ENCODE peak calls at places on chromosomes 16 and 17, in five cellular contexts. W is EH, T is endothelial cell, C is AG04450, D is NCI-H1092 treated with DMSO at 0.1 percent for 48 hours. Y is an unnamed sample.

GRCh38 chr17:50696365-50696879 is 11.3 kb downstream of the ANKRD40 start:
- DNase-seq in W (no peak), C (no peak), D (no peak), T (no peak), Y (no peak)

GRCh38 chr17:16398270-16399267 is 16.8 kb upstream of the TRPV2 start:
- DNase-seq in W (peak), T (peak), C (no peak), D (no peak), Y (no peak)

GRCh38 chr17:74491645-74492044 is 25.2 kb downstream of the CD300A start:
- DNase-seq in W (no peak), T (no peak), C (no peak), D (no peak), Y (no peak)

GRCh38 chr17:59877965-59878364 is 14.8 kb downstream of the TUBD1 start:
- DNase-seq in W (no peak), D (no peak), T (no peak), C (no peak), Y (no peak)

GRCh38 chr16:57642368-57643135 is 14.1 kb downstream of the ADGRG1 start:
- DNase-seq in C (no peak), D (no peak), W (no peak), T (no peak), Y (peak)

GRCh38 chr16:22375117-22375962 is 921 bp upstream of the CDR2 start:
- DNase-seq in C (no peak), W (no peak), T (no peak), D (peak), Y (no peak)

GRCh38 chr17:28974451-28974850 is 23.1 kb upstream of the PHF12 start:
- DNase-seq in T (no peak), W (no peak), D (no peak), C (no peak), Y (no peak)

GRCh38 chr16:27823438-27823820 is 240.1 kb downstream of the GSG1L start:
- DNase-seq in C (no peak), D (no peak), W (no peak), T (no peak), Y (no peak)

GRCh38 chr16:80323187-80323807 is 217.5 kb upstream of the DYNLRB2 start:
- DNase-seq in C (no peak), W (no peak), D (no peak), T (no peak), Y (peak)

GRCh38 chr16:10521681-10522274 is 58.6 kb downstream of the EMP2 start:
- DNase-seq in C (peak), W (peak), T (peak), D (peak), Y (peak)

GRCh38 chr16:143047-143446 is 4.6 kb upstream of the NPRL3 start:
- DNase-seq in T (no peak), D (no peak), W (no peak), C (no peak), Y (no peak)

GRCh38 chr17:44793885-44794698 is 35.3 kb downstream of the ADAM11 start:
- DNase-seq in D (no peak), C (no peak), W (no peak), T (no peak), Y (no peak)

GRCh38 chr17:79794659-79795511 is 2.0 kb downstream of the CBX8 start:
- DNase-seq in C (no peak), D (no peak), W (no peak), T (no peak), Y (no peak)

GRCh38 chr17:79087428-79088143 is 13.0 kb downstream of the ENGASE start:
- DNase-seq in T (peak), W (peak), D (peak), C (no peak), Y (peak)

GRCh38 chr16:65598626-65599025 is 476.8 kb upstream of the CDH11 start:
- DNase-seq in D (no peak), C (no peak), W (no peak), T (no peak), Y (peak)

GRCh38 chr16:66357523-66357928 is 9.0 kb upstream of the CDH5 start:
- DNase-seq in D (peak), T (peak), W (peak), C (peak), Y (peak)

GRCh38 chr17:61411114-61411943 is 11.7 kb downstream of the TBX2 start:
- DNase-seq in D (no peak), W (peak), C (no peak), T (peak), Y (peak)

GRCh38 chr16:30894540-30895368 is 877 bp upstream of the BCL7C start:
- DNase-seq in D (no peak), C (no peak), W (no peak), T (no peak), Y (no peak)

GRCh38 chr17:68319420-68320162 is 28.3 kb downstream of the ARSG start:
- DNase-seq in C (no peak), W (no peak), T (no peak), D (no peak), Y (no peak)

GRCh38 chr17:40179923-40180659 is 2.8 kb downstream of the RAPGEFL1 start:
- DNase-seq in C (no peak), D (no peak), W (peak), T (no peak), Y (peak)

GRCh38 chr16:70632273-70632672 is 14.1 kb upstream of the IL34 start:
- DNase-seq in W (no peak), T (no peak), D (no peak), C (no peak), Y (no peak)

Y was measured in astrocyte of the hippocampus.